ENCODE peak calls at places on chromosomes 7 and 10, in five cellular contexts. J is esophagus muscularis mucosa, K is NCI-H1436, T is posterior vena cava, X is NCI-H1694. F is an unnamed sample.

GRCh38 chr7:12581897-12582296 is 11.4 kb downstream of the SCIN start:
- DNase-seq in J (no peak), K (no peak), T (no peak), X (no peak), F (no peak)

GRCh38 chr7:22430457-22430856 is 69.5 kb downstream of the STEAP1B start:
- DNase-seq in J (peak), K (no peak), T (no peak), X (no peak), F (no peak)

GRCh38 chr10:29102233-29102632 is 186.6 kb upstream of the LYZL1 start:
- DNase-seq in J (no peak), K (no peak), T (no peak), X (no peak), F (no peak)

GRCh38 chr7:66186991-66187390 is 18.1 kb upstream of the TPST1 start:
- DNase-seq in J (no peak), K (no peak), T (no peak), X (no peak), F (no peak)

GRCh38 chr7:801940-802364 is 30.3 kb upstream of the SUN1 start:
- DNase-seq in J (no peak), K (no peak), T (peak), X (no peak), F (no peak)

GRCh38 chr7:103879411-103879810 is 110.0 kb downstream of the RELN start:
- DNase-seq in J (no peak), K (no peak), T (no peak), X (no peak), F (no peak)

GRCh38 chr7:115363916-115364315 is 442.0 kb downstream of the MDFIC start:
- DNase-seq in J (no peak), K (no peak), T (no peak), X (no peak), F (no peak)

GRCh38 chr7:142513221-142513955 is 235.9 kb upstream of the PRSS1 start:
- DNase-seq in J (no peak), K (no peak), T (no peak), X (no peak), F (no peak)

GRCh38 chr10:22345301-22346086 is at the start of gene SPAG6:
- DNase-seq in J (no peak), K (no peak), T (peak), X (no peak), F (no peak)

GRCh38 chr7:157399086-157399687 is 62.4 kb downstream of the DNAJB6 start:
- DNase-seq in J (no peak), K (no peak), T (no peak), X (no peak), F (no peak)

GRCh38 chr10:108970016-108970415 is 953.3 kb downstream of the XPNPEP1 start:
- DNase-seq in J (no peak), K (no peak), T (no peak), X (no peak), F (no peak)

GRCh38 chr10:86264481-86265231 is 101.9 kb downstream of the GRID1 start:
- DNase-seq in J (no peak), K (peak), T (peak), X (no peak), F (no peak)

GRCh38 chr10:75703191-75703861 is 271.9 kb downstream of the LRMDA start:
- DNase-seq in J (peak), K (no peak), T (no peak), X (no peak), F (no peak)

GRCh38 chr7:4774804-4775280 is 581 bp upstream of the AP5Z1 start:
- DNase-seq in J (no peak), K (no peak), T (peak), X (no peak), F (no peak)

GRCh38 chr10:78165617-78166016 is 132.0 kb downstream of the RPS24 start:
- DNase-seq in J (no peak), K (peak), T (no peak), X (peak), F (no peak)

GRCh38 chr10:126409821-126410220 is 21.5 kb upstream of the ADAM12 start:
- DNase-seq in J (no peak), K (no peak), T (no peak), X (no peak), F (no peak)

GRCh38 chr7:39099146-39099545 is 121.4 kb downstream of the POU6F2 start:
- DNase-seq in J (no peak), K (no peak), T (no peak), X (no peak), F (no peak)

GRCh38 chr10:70966848-70967553 is 78.6 kb upstream of the PCBD1 start:
- DNase-seq in J (no peak), K (no peak), T (peak), X (no peak), F (no peak)

GRCh38 chr7:66138994-66139752 is 24.5 kb downstream of the CRCP start:
- DNase-seq in J (no peak), K (no peak), T (no peak), X (no peak), F (no peak)

GRCh38 chr10:2137549-2138174 is 400.3 kb upstream of the ADARB2 start:
- DNase-seq in J (no peak), K (peak), T (no peak), X (no peak), F (no peak)

GRCh38 chr7:45456105-45456504 is 118.1 kb upstream of the ADCY1 start:
- DNase-seq in J (no peak), K (no peak), T (no peak), X (no peak), F (no peak)

GRCh38 chr10:80555415-80555814 is 17.7 kb downstream of the SH2D4B start:
- DNase-seq in J (peak), K (no peak), T (no peak), X (no peak), F (no peak)

GRCh38 chr7:65411249-65411648 is 37.6 kb downstream of the ZNF92 start:
- DNase-seq in J (no peak), K (no peak), T (no peak), X (no peak), F (no peak)

GRCh38 chr10:84329094-84329611 is 764 bp downstream of the CCSER2 start:
- DNase-seq in J (no peak), K (peak), T (no peak), X (peak), F (peak)

GRCh38 chr10:84715911-84716310 is 387.5 kb downstream of the CCSER2 start:
- DNase-seq in J (no peak), K (peak), T (no peak), X (peak), F (no peak)

GRCh38 chr7:44917465-44917864 is 32.1 kb upstream of the PURB start:
- DNase-seq in J (no peak), K (no peak), T (peak), X (no peak), F (no peak)

F was measured in activated T-helper 1 cell treated with Interleukin-2 at 50 U/mL for 16 hours.